ENCODE peak calls at places on chromosomes 12 and 14, in eight cellular contexts. U is DMS53, F is globus pallidus, M is tibial artery, B is SW480, I is GM20000, R is glutamatergic neuron, Q is neural crest cell. C is an unnamed sample.

GRCh38 chr14:60981626-60982455 is 796 bp downstream of the SLC38A6 start:
- DNase-seq in U (peak), F (peak), M (no peak), B (peak), I (peak), R (no peak), Q (no peak), C (no peak)

GRCh38 chr12:113424915-113425823 is 3.0 kb downstream of the SDSL start:
- DNase-seq in U (peak), F (peak), M (peak), B (no peak), I (peak), R (peak), Q (peak), C (peak)

GRCh38 chr14:34212172-34212571 is 249.9 kb downstream of the SPTSSA start:
- DNase-seq in U (no peak), F (no peak), M (no peak), B (no peak), I (no peak), R (no peak), Q (no peak), C (no peak)

GRCh38 chr12:130144256-130144655 is 18.0 kb upstream of the FZD10 start:
- DNase-seq in U (no peak), F (no peak), M (no peak), B (no peak), I (no peak), R (no peak), Q (no peak), C (no peak)

GRCh38 chr14:38197001-38197760 is 10.5 kb upstream of the SSTR1 start:
- DNase-seq in U (peak), F (no peak), M (no peak), B (peak), I (no peak), R (no peak), Q (no peak), C (no peak)

GRCh38 chr12:91307957-91308705 is 125.5 kb upstream of the DCN start:
- DNase-seq in U (no peak), F (no peak), M (no peak), B (no peak), I (no peak), R (no peak), Q (no peak), C (no peak)

GRCh38 chr14:61560323-61560722 is 135.0 kb upstream of the HIF1A start:
- DNase-seq in U (peak), F (no peak), M (no peak), B (peak), I (no peak), R (no peak), Q (no peak), C (no peak)

GRCh38 chr12:117832459-117833457 is 136.0 kb downstream of the KSR2 start:
- DNase-seq in U (no peak), F (no peak), M (no peak), B (peak), I (no peak), R (no peak), Q (no peak), C (no peak)